ENCODE peak calls at places on chromosomes 4 and X, in six cellular contexts. C, K, O, T, Q and U are unnamed samples.

GRCh38 chrX:103175944-103176753 is 38.8 kb upstream of the BEX4 start:
- DNase-seq in T (peak), K (peak), O (no peak), Q (peak), C (peak), U (peak)

GRCh38 chr4:113584407-113585150 is 177.0 kb downstream of the CAMK2D start:
- DNase-seq in C (no peak), T (no peak), K (peak), Q (no peak), O (no peak), U (no peak)

GRCh38 chr4:8725071-8725841 is 132.7 kb downstream of the CPZ start:
- DNase-seq in K (no peak), Q (peak), O (no peak), T (peak), C (peak), U (no peak)

GRCh38 chrX:102516314-102516936 is at the start of gene TMSB15A:
- DNase-seq in K (peak), O (peak), Q (peak), C (peak), T (peak), U (peak)

GRCh38 chr4:6992728-6993655 is 50.2 kb upstream of the TADA2B start:
- DNase-seq in O (peak), C (no peak), Q (no peak), T (no peak), K (no peak), U (no peak)

GRCh38 chrX:16711219-16712115 is 1.0 kb downstream of the CTPS2 start:
- DNase-seq in C (no peak), Q (no peak), O (no peak), K (no peak), T (no peak), U (no peak)

GRCh38 chr4:16032871-16033505 is 50.8 kb downstream of the PROM1 start:
- DNase-seq in Q (no peak), K (no peak), C (no peak), T (no peak), O (no peak), U (no peak)

GRCh38 chr4:6230502-6230785 is 30.1 kb upstream of the JAKMIP1 start:
- DNase-seq in Q (no peak), C (no peak), O (no peak), K (no peak), T (no peak), U (no peak)

GRCh38 chr4:2462218-2462991 is 6.5 kb upstream of the RNF4 start:
- DNase-seq in T (peak), O (no peak), C (peak), Q (peak), K (peak), U (peak)

GRCh38 chrX:20432048-20432447 is 165.3 kb upstream of the RPS6KA3 start:
- DNase-seq in C (no peak), O (no peak), K (peak), Q (no peak), T (no peak), U (no peak)

GRCh38 chr4:171342646-171343045 is 470.6 kb upstream of the GALNTL6 start:
- DNase-seq in O (no peak), C (no peak), K (no peak), Q (no peak), T (no peak), U (no peak)

GRCh38 chr4:185390941-185391340 is 4.8 kb downstream of the LRP2BP start:
- DNase-seq in T (no peak), Q (no peak), C (no peak), O (no peak), K (no peak), U (no peak)

GRCh38 chr4:6095023-6095817 is 77.0 kb upstream of the C4orf50 start:
- DNase-seq in K (peak), Q (no peak), C (no peak), T (no peak), O (peak), U (peak)

GRCh38 chr4:185573651-185574199 is 38.4 kb upstream of the PDLIM3 start:
- DNase-seq in C (no peak), T (no peak), O (peak), Q (no peak), K (peak), U (no peak)

GRCh38 chr4:84499065-84499982 is at the start of gene NKX6-1:
- DNase-seq in K (peak), O (peak), Q (peak), C (peak), T (no peak), U (peak)

GRCh38 chr4:68654946-68655721 is 15.3 kb downstream of the UGT2B15 start:
- DNase-seq in Q (no peak), O (no peak), T (no peak), K (no peak), C (no peak), U (no peak)

GRCh38 chrX:17459596-17459995 is 84.6 kb downstream of the NHS start:
- DNase-seq in K (no peak), T (no peak), Q (no peak), O (no peak), C (no peak), U (no peak)

GRCh38 chrX:50747471-50747900 is 66.5 kb downstream of the SHROOM4 start:
- DNase-seq in T (no peak), K (peak), C (no peak), Q (peak), O (no peak), U (peak)

GRCh38 chr4:152734699-152735050 is 44.9 kb downstream of the TIGD4 start:
- DNase-seq in Q (no peak), O (no peak), T (no peak), C (no peak), K (no peak), U (no peak)

GRCh38 chr4:1048781-1049590 is 37.6 kb downstream of the FGFRL1 start:
- DNase-seq in O (no peak), Q (no peak), K (no peak), C (no peak), T (no peak), U (no peak)

DNA sequence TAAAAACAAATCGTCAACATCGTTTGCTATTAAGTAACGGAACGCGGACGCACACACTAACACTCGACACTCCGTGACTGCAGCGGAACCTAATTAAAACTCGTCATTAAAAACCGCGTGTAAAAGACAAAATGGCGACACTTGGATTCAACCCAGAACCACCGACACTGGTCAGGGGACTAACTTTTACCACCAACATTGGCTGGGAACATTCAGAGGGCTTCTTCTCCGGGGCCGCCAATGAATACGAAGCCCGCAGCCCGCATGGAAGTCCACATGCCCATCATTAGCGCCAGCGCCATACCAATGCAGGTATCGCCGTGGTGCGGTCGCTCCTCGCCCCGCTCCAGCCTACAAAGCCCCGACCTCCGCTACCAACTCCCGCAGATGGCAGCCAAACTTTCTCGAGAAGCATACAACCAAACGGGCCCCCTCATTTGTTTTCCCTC is 498 bp downstream of the RBMX start:
- DNase-seq in Q (peak), K (peak), C (peak), O (no peak), T (peak), U (peak)
- TF ChIP-seq POLR2A in Q (no peak), K (no peak), C (no peak), O (no peak), T (no peak), U (no peak)

GRCh38 chrX:1421433-1422134 is 29.7 kb upstream of the SLC25A6 start:
- DNase-seq in Q (no peak), K (peak), O (no peak), T (no peak), C (no peak), U (no peak)
- TF ChIP-seq POLR2A in Q (no peak), K (no peak), O (no peak), T (no peak), C (no peak), U (no peak)

GRCh38 chrX:106615041-106615440 is 3.3 kb downstream of the RADX start:
- DNase-seq in K (no peak), O (no peak), C (no peak), Q (no peak), T (no peak), U (no peak)

GRCh38 chrX:106611323-106611681 is 476 bp upstream of the RADX start:
- DNase-seq in T (no peak), Q (no peak), O (no peak), C (no peak), K (no peak), U (no peak)

GRCh38 chrX:106612403-106612789 is 618 bp downstream of the RADX start:
- DNase-seq in O (no peak), K (no peak), C (no peak), Q (no peak), T (no peak), U (peak)

GRCh38 chrX:106613277-106613676 is 1.5 kb downstream of the RADX start:
- DNase-seq in K (no peak), O (no peak), T (no peak), Q (no peak), C (no peak), U (no peak)

GRCh38 chrX:106611682-106612402 is at the start of gene RADX:
- DNase-seq in T (peak), C (peak), Q (peak), K (peak), O (peak), U (peak)
- TF ChIP-seq POLR2A in T (peak), C (peak), Q (peak), K (no peak), O (no peak), U (peak)

DNA sequence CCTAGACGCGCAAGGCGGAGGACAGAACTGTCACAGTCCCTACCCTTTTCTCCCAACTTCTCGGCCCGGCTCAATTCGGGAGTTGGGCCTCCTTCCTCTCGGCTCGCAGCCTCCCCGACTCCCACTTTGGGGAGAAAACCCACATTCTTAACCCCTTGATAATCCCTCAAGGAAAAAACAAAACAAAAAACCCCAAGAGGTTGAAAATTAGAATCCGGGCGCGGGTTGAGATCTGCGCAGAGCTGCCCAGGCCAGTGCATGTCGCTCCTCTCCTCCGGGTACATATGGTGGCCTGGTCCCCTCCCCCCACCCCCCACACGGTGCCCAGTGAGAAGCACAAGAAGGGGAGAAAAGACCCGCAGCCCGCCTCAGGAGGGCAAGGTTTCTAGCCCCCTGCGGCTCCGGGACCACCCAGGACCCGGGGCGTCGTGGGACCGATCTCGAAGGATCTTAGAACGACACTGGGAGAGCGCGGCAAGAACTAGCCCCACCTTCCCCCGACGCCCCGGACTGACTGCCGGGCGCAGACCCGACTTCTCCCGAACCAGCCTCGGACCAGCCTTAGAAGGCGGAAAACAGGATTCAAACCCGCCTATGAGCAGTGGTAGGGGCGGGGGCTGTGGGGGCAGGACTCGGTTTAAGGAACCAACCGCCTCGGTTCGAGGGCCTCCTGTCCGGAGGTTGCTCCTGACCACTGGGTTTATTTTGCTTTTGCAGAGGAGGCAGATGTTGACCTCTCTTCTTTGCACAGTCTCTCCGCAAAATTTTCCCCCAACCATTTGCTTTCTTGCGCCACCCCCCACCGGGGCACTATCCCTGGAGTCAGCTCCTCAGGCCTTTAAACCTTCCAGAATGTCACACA is 2.5 kb upstream of the PDGFRA start:
- DNase-seq in T (peak), O (no peak), K (no peak), Q (peak), C (peak), U (no peak)
- TF ChIP-seq POLR2A in T (peak), O (no peak), K (no peak), Q (peak), C (peak), U (no peak)

GRCh38 chr4:139918994-139919393 is 235.0 kb downstream of the MAML3 start:
- DNase-seq in T (no peak), C (no peak), O (no peak), K (no peak), Q (no peak), U (no peak)

GRCh38 chr4:139917896-139918295 is 236.1 kb downstream of the MAML3 start:
- DNase-seq in O (no peak), Q (no peak), C (no peak), T (no peak), K (no peak), U (no peak)

GRCh38 chr4:139918591-139918990 is 235.4 kb downstream of the MAML3 start:
- DNase-seq in T (no peak), Q (no peak), C (no peak), O (no peak), K (no peak), U (no peak)

GRCh38 chr4:139920552-139920951 is 233.4 kb downstream of the MAML3 start:
- DNase-seq in K (no peak), Q (no peak), C (no peak), T (no peak), O (no peak), U (no peak)

DNA sequence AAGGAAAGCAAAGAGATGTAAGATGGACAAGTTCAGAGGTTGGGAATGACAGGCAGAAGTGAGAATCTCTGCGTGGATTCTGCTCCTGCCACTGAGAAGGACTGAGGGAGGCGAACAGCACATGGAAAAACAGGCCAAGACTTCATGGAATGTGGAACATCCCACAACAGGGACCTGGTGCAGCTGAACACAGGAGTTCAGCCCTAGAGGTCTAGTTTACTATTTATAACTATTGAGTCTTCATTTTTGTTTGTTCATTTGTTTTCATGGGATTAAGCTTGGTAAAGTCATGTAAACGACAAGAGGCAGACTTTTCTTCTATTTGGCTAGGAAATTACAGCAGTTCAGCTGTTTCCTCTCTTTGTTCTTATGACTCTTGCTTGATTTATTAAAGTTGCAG is 234.5 kb downstream of the MAML3 start:
- DNase-seq in Q (no peak), K (peak), O (no peak), C (no peak), T (no peak), U (no peak)
- TF ChIP-seq POLR2A in Q (no peak), K (no peak), O (no peak), C (no peak), T (no peak), U (no peak)

DNA sequence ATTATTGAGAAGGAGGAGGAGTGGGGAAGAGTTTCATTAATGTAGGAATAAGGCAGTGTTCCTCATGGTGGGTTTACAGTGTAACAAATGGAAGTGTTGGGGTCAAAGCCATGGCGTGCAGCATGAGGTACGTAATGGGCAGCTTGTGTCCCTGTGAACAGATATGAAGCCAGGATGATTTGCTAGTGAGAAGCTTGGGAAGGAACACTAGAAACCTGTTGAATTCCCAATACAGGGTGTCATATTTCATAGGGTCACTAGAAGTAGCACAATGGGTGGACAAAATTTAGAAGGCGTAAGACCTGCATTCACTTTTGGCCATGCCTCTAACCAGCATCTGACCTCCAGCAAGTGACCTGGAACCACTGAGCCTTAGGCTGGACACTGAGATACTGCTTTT is 6.8 kb downstream of the PYURF start:
- DNase-seq in O (no peak), Q (no peak), T (no peak), C (no peak), K (no peak), U (no peak)
- TF ChIP-seq POLR2A in O (no peak), Q (no peak), T (no peak), C (no peak), K (no peak), U (no peak)

GRCh38 chr4:40750461-40751258 is 905 bp downstream of the NSUN7 start:
- DNase-seq in O (no peak), T (no peak), Q (peak), K (no peak), C (peak), U (no peak)
- TF ChIP-seq POLR2A in O (no peak), T (no peak), Q (peak), K (no peak), C (no peak), U (no peak)